ENCODE peak calls at places on chromosomes 12 and 14, in five cellular contexts. One of them, this sample, is unnamed.

GRCh38 chr14:35121026-35121886 is 534 bp downstream of the PPP2R3C start:
- DNase-seq in EL: peak; percentile 13
- DNase-seq in T-helper 2 cell: no peak
- DNase-seq in HS-5: no peak
- DNase-seq in nephron progenitor cell: no peak
- DNase-seq in this sample: no peak

GRCh38 chr12:101819467-101819866 is 11.3 kb downstream of the GNPTAB start:
- DNase-seq in EL: no peak
- DNase-seq in T-helper 2 cell: no peak
- DNase-seq in HS-5: no peak
- DNase-seq in nephron progenitor cell: no peak
- DNase-seq in this sample: no peak

GRCh38 chr12:91910871-91911388 is 234.7 kb downstream of the BTG1 start:
- DNase-seq in EL: no peak
- DNase-seq in T-helper 2 cell: no peak
- DNase-seq in HS-5: no peak
- DNase-seq in nephron progenitor cell: no peak
- DNase-seq in this sample: no peak

GRCh38 chr12:2410490-2410889 is 357.7 kb downstream of the CACNA1C start:
- DNase-seq in EL: no peak
- DNase-seq in T-helper 2 cell: no peak
- DNase-seq in HS-5: no peak
- DNase-seq in nephron progenitor cell: no peak
- DNase-seq in this sample: no peak

GRCh38 chr12:106645074-106645421 is 62.2 kb downstream of the RFX4 start:
- DNase-seq in EL: no peak
- DNase-seq in T-helper 2 cell: no peak
- DNase-seq in HS-5: no peak
- DNase-seq in nephron progenitor cell: no peak
- DNase-seq in this sample: no peak

GRCh38 chr12:50825372-50825838 is 17.3 kb upstream of the TMPRSS12 start:
- DNase-seq in EL: peak; percentile 66
- DNase-seq in T-helper 2 cell: no peak
- DNase-seq in HS-5: peak; percentile 44
- DNase-seq in nephron progenitor cell: no peak
- DNase-seq in this sample: no peak

GRCh38 chr14:61281186-61281676 is at the start of gene TMEM30B:
- DNase-seq in EL: no peak
- DNase-seq in T-helper 2 cell: peak; percentile 24
- DNase-seq in HS-5: no peak
- DNase-seq in nephron progenitor cell: no peak
- DNase-seq in this sample: peak; percentile 91

GRCh38 chr12:113601656-113602263 is 130.1 kb upstream of the LHX5 start:
- DNase-seq in EL: no peak
- DNase-seq in T-helper 2 cell: no peak
- DNase-seq in HS-5: no peak
- DNase-seq in nephron progenitor cell: peak; percentile 83
- DNase-seq in this sample: no peak

GRCh38 chr12:87054225-87054624 is 798.0 kb upstream of the MGAT4C start:
- DNase-seq in EL: no peak
- DNase-seq in T-helper 2 cell: no peak
- DNase-seq in HS-5: peak; percentile 6
- DNase-seq in nephron progenitor cell: no peak
- DNase-seq in this sample: no peak

GRCh38 chr14:68312884-68313725 is 479.8 kb downstream of the ZFP36L1 start:
- DNase-seq in EL: no peak
- DNase-seq in T-helper 2 cell: no peak
- DNase-seq in HS-5: no peak
- DNase-seq in nephron progenitor cell: no peak
- DNase-seq in this sample: no peak

This sample was measured in ureter.